ENCODE peak calls at places on chromosomes 12 and 14, in seven cellular contexts. D is stimulated activated CD4-positive, alpha-beta T cell treated with anti-CD3 and anti-CD28 coated beads, Interleukin-15, amount 100 ng/mL, for 1 hour; F is OCI-LY7; W is T-cell; A is NCI-H510A treated with DMSO at 0.1 percent for 48 hours; T is Panc1; O is CD8-positive, alpha-beta memory T cell. X is an unnamed sample.

GRCh38 chr12:70920891-70921290 is 353 bp upstream of the PTPRR start:
- DNase-seq in D (no peak), F (no peak), W (no peak), A (no peak), T (no peak), O (no peak), X (peak; percentile 14)

GRCh38 chr12:15256760-15257159 is 35.5 kb upstream of the RERG start:
- DNase-seq in D (no peak), F (no peak), W (no peak), A (no peak), T (no peak), O (no peak), X (no peak)

GRCh38 chr12:47238665-47239064 is 158.9 kb upstream of the AMIGO2 start:
- DNase-seq in D (no peak), F (no peak), W (no peak), A (no peak), T (no peak), O (no peak), X (no peak)

GRCh38 chr12:113214938-113215400 is 6.3 kb upstream of the TPCN1 start:
- DNase-seq in D (no peak), F (peak; percentile 76), W (no peak), A (no peak), T (no peak), O (no peak), X (peak; percentile 96)

GRCh38 chr12:121301876-121302275 is 5.4 kb upstream of the CAMKK2 start:
- DNase-seq in D (no peak), F (no peak), W (no peak), A (no peak), T (no peak), O (no peak), X (peak; percentile 67)

GRCh38 chr12:88267630-88268029 is 125.5 kb downstream of the TMTC3 start:
- DNase-seq in D (no peak), F (no peak), W (no peak), A (no peak), T (no peak), O (no peak), X (no peak)

GRCh38 chr12:47272412-47273190 is 192.8 kb upstream of the AMIGO2 start:
- DNase-seq in D (no peak), F (no peak), W (no peak), A (peak; percentile 34), T (no peak), O (no peak), X (peak; percentile 64)

GRCh38 chr14:41607119-41607785 is 576 bp downstream of the LRFN5 start:
- DNase-seq in D (no peak), F (no peak), W (no peak), A (peak; percentile 17), T (no peak), O (no peak), X (peak; percentile 68)

GRCh38 chr12:117126335-117126734 is 27.1 kb upstream of the TESC start:
- DNase-seq in D (no peak), F (no peak), W (no peak), A (no peak), T (no peak), O (no peak), X (no peak)

GRCh38 chr12:124497039-124497438 is 70.4 kb downstream of the NCOR2 start:
- DNase-seq in D (no peak), F (no peak), W (no peak), A (no peak), T (no peak), O (no peak), X (peak; percentile 97)

GRCh38 chr14:76957224-76957881 is 71.2 kb downstream of the IRF2BPL start:
- DNase-seq in D (no peak), F (no peak), W (no peak), A (peak; percentile 11), T (no peak), O (peak; percentile 48), X (no peak)

GRCh38 chr14:60658909-60659585 is 9.8 kb upstream of the SIX1 start:
- DNase-seq in D (no peak), F (peak; percentile 13), W (no peak), A (peak; percentile 52), T (no peak), O (no peak), X (no peak)